ENCODE peak calls at places on chromosomes 2 and 18, in seven cellular contexts. Z, E, S, F, C, T and O are unnamed samples.

GRCh38 chr2:119487434-119488244 is 36.6 kb downstream of the SCTR start:
- DNase-seq in Z (no peak), E (no peak), S (no peak), F (no peak), C (peak; percentile 92), T (peak; percentile 35), O (no peak)

GRCh38 chr2:122451040-122451439 is 695.6 kb downstream of the TSN start:
- DNase-seq in Z (peak; percentile 64), E (peak; percentile 6), S (no peak), F (no peak), C (no peak), T (peak; percentile 30), O (peak; percentile 41)

GRCh38 chr2:177535000-177535399 is 142.4 kb downstream of the AGPS start:
- DNase-seq in Z (no peak), E (no peak), S (no peak), F (no peak), C (no peak), T (no peak), O (no peak)

GRCh38 chr2:71566271-71566858 is 113.0 kb downstream of the DYSF start:
- DNase-seq in Z (peak; percentile 77), E (no peak), S (no peak), F (no peak), C (no peak), T (no peak), O (no peak)

GRCh38 chr2:239290618-239291504 is 110.0 kb downstream of the HDAC4 start:
- DNase-seq in Z (peak; percentile 88), E (peak; percentile 41), S (no peak), F (no peak), C (no peak), T (no peak), O (no peak)

GRCh38 chr2:201116115-201116958 is at the start of gene CFLAR:
- DNase-seq in Z (peak; percentile 87), E (peak; percentile 82), S (peak; percentile 59), F (peak; percentile 82), C (peak; percentile 91), T (peak; percentile 80), O (peak; percentile 52)

GRCh38 chr2:202007015-202008011 is 26.3 kb upstream of the FZD7 start:
- DNase-seq in Z (peak; percentile 12), E (peak; percentile 39), S (no peak), F (no peak), C (no peak), T (no peak), O (no peak)

GRCh38 chr2:233081232-233081730 is 21.1 kb downstream of the INPP5D start:
- DNase-seq in Z (no peak), E (no peak), S (no peak), F (no peak), C (no peak), T (no peak), O (no peak)

GRCh38 chr18:75244336-75244735 is 33.7 kb downstream of the TSHZ1 start:
- DNase-seq in Z (no peak), E (no peak), S (no peak), F (no peak), C (no peak), T (peak; percentile 9), O (no peak)

GRCh38 chr2:157258520-157259326 is 1.2 kb downstream of the GALNT5 start:
- DNase-seq in Z (peak; percentile 51), E (no peak), S (no peak), F (no peak), C (no peak), T (no peak), O (peak; percentile 13)

GRCh38 chr18:8705280-8705940 is at the start of gene MTCL1:
- DNase-seq in Z (peak; percentile 85), E (peak; percentile 49), S (peak; percentile 14), F (peak; percentile 14), C (peak; percentile 52), T (peak; percentile 58), O (peak; percentile 20)

GRCh38 chr2:233084488-233084887 is 24.3 kb downstream of the INPP5D start:
- DNase-seq in Z (no peak), E (no peak), S (no peak), F (peak; percentile 80), C (peak; percentile 67), T (no peak), O (no peak)

GRCh38 chr2:100731535-100731981 is 88.4 kb upstream of the NPAS2 start:
- DNase-seq in Z (peak; percentile 94), E (peak; percentile 5), S (no peak), F (no peak), C (no peak), T (peak; percentile 55), O (no peak)

GRCh38 chr18:54612237-54612636 is 21.2 kb downstream of the DYNAP start:
- DNase-seq in Z (no peak), E (no peak), S (no peak), F (no peak), C (no peak), T (peak; percentile 29), O (peak; percentile 20)

GRCh38 chr2:121771976-121772742 is 16.7 kb downstream of the TSN start:
- DNase-seq in Z (no peak), E (no peak), S (no peak), F (peak; percentile 29), C (no peak), T (no peak), O (no peak)

GRCh38 chr18:60024857-60025256 is 125.1 kb downstream of the PMAIP1 start:
- DNase-seq in Z (peak; percentile 16), E (no peak), S (no peak), F (no peak), C (no peak), T (no peak), O (no peak)

GRCh38 chr2:15596968-15597367 is 5.3 kb downstream of the DDX1 start:
- DNase-seq in Z (no peak), E (no peak), S (no peak), F (no peak), C (no peak), T (no peak), O (no peak)
- H3K4me1 ChIP-seq in Z (peaks cover 10% of the 10 kb centered on the region), E (peaks cover 3% of the 10 kb centered on the region), S (no peaks in the 10 kb centered on the region), F (peaks cover 34% of the 10 kb centered on the region), C (no peaks in the 10 kb centered on the region), T (peaks cover 21% of the 10 kb centered on the region), O (peaks cover 4% of the 10 kb centered on the region)

DNA sequence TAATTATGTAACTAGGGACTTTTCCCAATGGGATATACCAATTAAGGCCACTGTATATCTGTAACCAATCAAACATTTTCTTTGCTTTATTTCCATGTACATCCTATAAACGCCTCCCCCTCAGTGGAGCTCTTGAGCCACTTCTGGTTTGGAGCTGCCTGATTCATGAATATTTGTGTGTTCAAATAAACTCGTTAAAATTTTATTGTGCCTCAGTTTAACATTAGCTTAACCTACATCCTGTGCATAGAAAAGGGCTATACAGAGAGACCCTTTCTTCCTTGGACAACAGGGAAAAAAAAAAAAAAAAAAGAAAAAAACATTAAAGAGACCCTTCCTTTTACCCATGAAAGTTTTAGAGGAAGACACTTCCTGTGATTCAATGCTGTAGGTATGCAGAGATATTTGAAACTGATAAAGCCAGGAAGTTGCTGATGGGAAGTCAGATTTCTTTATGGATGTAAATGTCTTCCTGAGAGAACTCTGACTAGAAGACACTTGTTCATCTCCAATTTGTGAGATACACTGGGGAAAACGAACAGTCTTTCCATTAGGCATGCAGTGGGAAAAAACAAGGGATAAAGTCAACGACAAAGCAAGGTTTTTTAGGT is 614.6 kb upstream of the SOX11 start:
- DNase-seq in Z (no peak), E (no peak), S (no peak), F (no peak), C (no peak), T (no peak), O (no peak)
- H3K9me3 ChIP-seq in Z (no peaks in the 10 kb centered on the region), E (peaks cover 3% of the 10 kb centered on the region), S (no peaks in the 10 kb centered on the region), F (no peaks in the 10 kb centered on the region), C (no peaks in the 10 kb centered on the region), T (peaks cover 12% of the 10 kb centered on the region), O (no peaks in the 10 kb centered on the region)

DNA sequence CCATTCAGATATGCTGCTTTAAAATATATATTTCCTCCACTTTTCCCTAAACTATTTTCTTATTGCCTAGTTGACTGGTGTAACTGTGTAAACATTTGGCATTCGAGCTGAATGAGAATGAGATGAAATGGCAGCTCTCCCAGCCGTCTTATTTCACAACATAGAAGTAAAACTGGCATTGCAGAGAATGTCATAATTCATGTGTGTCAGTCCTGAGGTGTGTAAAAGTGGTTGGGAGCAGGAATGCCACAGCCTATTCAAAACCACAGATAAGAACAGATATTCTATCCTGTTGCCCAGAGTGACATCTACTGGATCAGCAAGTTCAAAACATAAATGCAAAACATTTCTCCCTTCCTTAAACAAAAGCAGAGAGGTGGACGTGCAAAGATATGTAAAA is 565.5 kb upstream of the CHAC2 start:
- DNase-seq in Z (peak; percentile 64), E (peak; percentile 10), S (no peak), F (no peak), C (no peak), T (peak; percentile 63), O (peak; percentile 67)
- H3K4me1 ChIP-seq in Z (no peaks in the 10 kb centered on the region), E (no peaks in the 10 kb centered on the region), S (no peaks in the 10 kb centered on the region), F (no peaks in the 10 kb centered on the region), C (no peaks in the 10 kb centered on the region), T (peaks cover 3% of the 10 kb centered on the region), O (peaks cover 11% of the 10 kb centered on the region)

GRCh38 chr2:17547737-17548136 is 7.2 kb downstream of the VSNL1 start:
- DNase-seq in Z (no peak), E (no peak), S (no peak), F (no peak), C (no peak), T (no peak), O (no peak)
- H3K9me3 ChIP-seq in Z (no peaks in the 10 kb centered on the region), E (no peaks in the 10 kb centered on the region), S (no peaks in the 10 kb centered on the region), F (no peaks in the 10 kb centered on the region), C (no peaks in the 10 kb centered on the region), T (no peaks in the 10 kb centered on the region), O (no peaks in the 10 kb centered on the region)

DNA sequence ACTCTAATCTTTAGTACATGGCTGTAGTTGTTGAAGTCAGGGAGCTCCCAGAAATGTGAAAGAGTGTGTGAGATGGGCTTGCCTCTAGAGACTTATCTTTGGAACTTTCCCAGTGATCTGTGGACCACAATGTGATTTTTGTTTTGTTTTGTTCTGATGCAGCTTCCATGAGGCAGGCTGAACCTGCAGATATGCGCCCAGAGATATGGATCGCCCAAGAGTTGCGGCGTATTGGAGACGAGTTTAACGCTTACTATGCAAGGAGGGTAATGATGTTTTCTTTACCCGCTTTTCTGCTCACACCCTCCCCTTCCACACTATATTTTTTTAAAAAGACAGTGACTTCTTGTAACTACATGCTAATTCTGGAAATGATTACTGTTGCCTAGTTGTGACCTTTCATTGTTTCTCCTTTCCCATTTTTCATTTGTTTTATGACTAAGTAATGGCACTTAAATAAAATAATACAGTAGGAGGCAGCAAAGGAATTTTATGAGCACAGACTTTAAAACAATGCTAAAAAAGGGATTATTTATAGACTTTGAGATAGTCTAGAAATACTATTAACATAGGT is 29.3 kb downstream of the BCL2L11 start:
- DNase-seq in Z (no peak), E (no peak), S (no peak), F (no peak), C (no peak), T (no peak), O (no peak)
- H3K4me1 ChIP-seq in Z (no peaks in the 10 kb centered on the region), E (no peaks in the 10 kb centered on the region), S (no peaks in the 10 kb centered on the region), F (peaks cover 22% of the 10 kb centered on the region), C (no peaks in the 10 kb centered on the region), T (peaks cover 23% of the 10 kb centered on the region), O (peaks cover 4% of the 10 kb centered on the region)

DNA sequence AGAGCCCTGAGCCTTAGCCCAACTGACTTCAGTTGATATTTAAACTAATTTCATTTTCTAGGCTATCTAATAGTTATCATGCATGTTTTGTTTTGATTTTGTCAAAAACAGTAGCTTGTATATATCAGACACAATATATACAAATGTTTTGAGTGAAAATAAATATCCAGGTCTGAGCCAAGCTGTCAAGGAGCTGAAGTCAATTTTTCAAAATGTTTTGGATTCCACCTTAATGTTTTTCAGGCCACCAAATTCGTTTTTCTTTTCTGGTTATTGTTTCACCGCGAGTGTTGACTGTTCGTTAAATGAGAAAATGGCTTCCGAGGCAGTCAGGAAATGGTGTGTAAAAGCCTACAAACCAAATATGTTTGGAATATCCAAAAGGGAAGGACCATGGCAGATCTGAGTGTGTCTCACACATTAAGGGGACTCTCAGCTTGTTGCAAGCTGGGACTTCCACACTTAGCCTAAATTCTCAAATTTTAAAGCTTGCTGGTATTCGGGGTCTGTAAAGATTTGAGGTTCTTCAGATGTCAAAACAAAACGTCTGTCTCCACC is 2.8 kb downstream of the HOXD12 start:
- DNase-seq in Z (no peak), E (no peak), S (no peak), F (no peak), C (no peak), T (no peak), O (no peak)
- H3K9me3 ChIP-seq in Z (no peaks in the 10 kb centered on the region), E (peaks cover 4% of the 10 kb centered on the region), S (no peaks in the 10 kb centered on the region), F (no peaks in the 10 kb centered on the region), C (no peaks in the 10 kb centered on the region), T (no peaks in the 10 kb centered on the region), O (no peaks in the 10 kb centered on the region)